ENCODE peak calls at places on chromosomes 4 and X, in ten cellular contexts. E, V, R, U, W, X, Q, C, K and N are unnamed samples.
A peak's percentile ranks its signal among the peaks of the same experiment; 100 is the strongest.

GRCh38 chrX:16924631-16925239 is 21.7 kb upstream of the REPS2 start:
- DNase-seq in K (no peak), C (no peak), V (no peak), E (no peak), R (no peak), U (no peak), W (no peak), Q (no peak), X (no peak), N (no peak)

GRCh38 chr4:40340034-40340433 is 4.9 kb downstream of the CHRNA9 start:
- DNase-seq in V (no peak), E (no peak), K (no peak), Q (no peak), R (no peak), X (no peak), C (no peak), U (no peak), W (no peak), N (no peak)

GRCh38 chr4:622071-622995 is 3.0 kb upstream of the PDE6B start:
- DNase-seq in Q (no peak), E (no peak), C (no peak), W (no peak), R (no peak), V (no peak), X (no peak), K (no peak), U (no peak), N (no peak)

GRCh38 chr4:54061067-54061466 is 3.3 kb downstream of the CHIC2 start:
- DNase-seq in C (no peak), W (no peak), K (no peak), R (no peak), X (no peak), U (no peak), V (no peak), E (no peak), Q (no peak), N (no peak)

GRCh38 chr4:88017516-88018302 is 10.3 kb downstream of the PKD2 start:
- DNase-seq in E (no peak), W (no peak), C (no peak), K (peak; percentile 78), X (no peak), V (no peak), U (no peak), Q (no peak), R (peak; percentile 65), N (no peak)

GRCh38 chr4:25696409-25696808 is 40.8 kb downstream of the SLC34A2 start:
- DNase-seq in E (no peak), R (no peak), Q (no peak), C (no peak), X (no peak), V (no peak), W (no peak), U (no peak), K (no peak), N (no peak)

GRCh38 chr4:8642651-8643321 is 50.2 kb downstream of the CPZ start:
- DNase-seq in W (no peak), E (no peak), K (no peak), X (no peak), V (no peak), Q (no peak), C (no peak), U (no peak), R (no peak), N (no peak)

GRCh38 chr4:48021086-48021485 is 4.5 kb downstream of the NIPAL1 start:
- DNase-seq in V (no peak), U (no peak), Q (no peak), W (no peak), K (no peak), X (no peak), E (no peak), C (no peak), R (no peak), N (no peak)

GRCh38 chrX:132631579-132632232 is 142.9 kb upstream of the MBNL3 start:
- DNase-seq in Q (no peak), E (no peak), U (peak; percentile 12), X (no peak), K (no peak), W (peak; percentile 18), R (peak; percentile 39), C (no peak), V (no peak), N (no peak)

GRCh38 chr4:75745192-75745591 is 20.8 kb downstream of the USO1 start:
- DNase-seq in C (no peak), U (peak; percentile 15), E (no peak), W (no peak), K (no peak), Q (no peak), V (no peak), X (no peak), R (no peak), N (no peak)

GRCh38 chrX:17860179-17860780 is 818 bp downstream of the RAI2 start:
- DNase-seq in Q (no peak), K (peak; percentile 6), U (no peak), R (no peak), C (no peak), X (no peak), E (no peak), V (no peak), W (no peak), N (no peak)

GRCh38 chrX:2552621-2553297 is 52.0 kb upstream of the DHRSX start:
- DNase-seq in E (no peak), Q (no peak), C (no peak), W (no peak), V (no peak), K (peak; percentile 97), X (no peak), R (peak; percentile 88), U (no peak), N (no peak)

GRCh38 chrX:28108186-28108945 is 127.1 kb upstream of the DCAF8L1 start:
- DNase-seq in E (no peak), U (no peak), X (no peak), K (no peak), C (no peak), W (no peak), Q (no peak), V (no peak), R (no peak), N (no peak)

GRCh38 chrX:12814434-12814833 is 23.2 kb downstream of the PRPS2 start:
- DNase-seq in R (peak; percentile 24), W (no peak), U (peak; percentile 13), V (no peak), E (peak; percentile 42), Q (peak; percentile 36), X (peak; percentile 1), K (peak; percentile 23), C (no peak), N (peak; percentile 4)

GRCh38 chr4:3646280-3646679 is 114.1 kb upstream of the LRPAP1 start:
- DNase-seq in V (no peak), C (no peak), Q (no peak), W (no peak), X (no peak), K (no peak), R (no peak), U (no peak), E (no peak), N (no peak)

GRCh38 chr4:132797856-132798255 is 351.2 kb upstream of the PCDH10 start:
- DNase-seq in Q (no peak), R (no peak), U (no peak), X (no peak), K (no peak), W (no peak), E (no peak), V (no peak), C (no peak), N (no peak)

GRCh38 chr4:113878718-113879117 is 100.7 kb downstream of the ARSJ start:
- DNase-seq in W (no peak), R (peak; percentile 33), C (no peak), X (no peak), V (no peak), U (no peak), K (peak; percentile 81), E (no peak), Q (no peak), N (no peak)

GRCh38 chrX:120358687-120359086 is 3.2 kb upstream of the ATP1B4 start:
- DNase-seq in E (no peak), K (peak; percentile 25), Q (no peak), V (peak; percentile 44), R (no peak), X (no peak), U (no peak), W (no peak), C (no peak), N (no peak)

GRCh38 chrX:121479406-121479805 is 432.0 kb downstream of the GLUD2 start:
- DNase-seq in K (peak; percentile 43), Q (no peak), R (peak; percentile 37), U (no peak), E (no peak), X (no peak), W (no peak), C (no peak), V (no peak), N (no peak)

GRCh38 chr4:21476753-21477152 is 471.8 kb downstream of the KCNIP4 start:
- DNase-seq in E (no peak), V (no peak), C (no peak), Q (no peak), K (peak; percentile 12), X (no peak), W (no peak), R (peak; percentile 12), U (no peak), N (no peak)

GRCh38 chr4:64584981-64585557 is 175.8 kb upstream of the TECRL start:
- DNase-seq in U (peak; percentile 21), X (no peak), Q (no peak), E (no peak), C (no peak), K (peak; percentile 1), V (no peak), R (peak; percentile 58), W (peak; percentile 21), N (no peak)

GRCh38 chrX:55312655-55313054 is 47.9 kb upstream of the PAGE3 start:
- DNase-seq in E (no peak), X (no peak), V (no peak), Q (no peak), K (no peak), R (no peak), C (no peak), W (no peak), U (no peak), N (no peak)

GRCh38 chr4:7423801-7424552 is 10.8 kb downstream of the PSAPL1 start:
- DNase-seq in K (no peak), W (no peak), E (no peak), R (no peak), V (no peak), Q (peak; percentile 14), U (no peak), C (no peak), X (no peak), N (no peak)

GRCh38 chr4:174217273-174218126 is 66.0 kb downstream of the FBXO8 start:
- DNase-seq in V (no peak), U (no peak), W (no peak), Q (no peak), E (no peak), C (no peak), K (no peak), X (no peak), R (no peak), N (no peak)

GRCh38 chr4:134624365-134624764 is 422.8 kb upstream of the PABPC4L start:
- DNase-seq in U (no peak), W (no peak), E (no peak), X (no peak), V (no peak), C (no peak), Q (no peak), K (no peak), R (no peak), N (no peak)